ENCODE peak calls at places on chromosomes 1 and 21, in ten cellular contexts. G, B, C, E, T, F, D, U, H and Q are unnamed samples.

GRCh38 chr1:8015036-8015808 is 10.9 kb downstream of the ERRFI1 start:
- DNase-seq in G (no peak), B (peak), C (no peak), E (peak), T (peak), F (no peak), D (no peak), U (peak), H (no peak), Q (peak)

GRCh38 chr1:234613992-234614584 is 4.1 kb upstream of the IRF2BP2 start:
- DNase-seq in G (no peak), B (no peak), C (no peak), E (no peak), T (no peak), F (no peak), D (no peak), U (no peak), H (no peak), Q (no peak)

GRCh38 chr1:90335566-90335965 is 340.7 kb downstream of the ZNF326 start:
- DNase-seq in G (no peak), B (no peak), C (no peak), E (no peak), T (no peak), F (no peak), D (no peak), U (no peak), H (no peak), Q (no peak)

GRCh38 chr1:155254714-155255242 is 505 bp downstream of the ENTREP3 start:
- DNase-seq in G (no peak), B (no peak), C (peak), E (no peak), T (no peak), F (no peak), D (no peak), U (no peak), H (no peak), Q (no peak)

GRCh38 chr1:162389971-162390370 is 8.4 kb downstream of the C1orf226 start:
- DNase-seq in G (no peak), B (no peak), C (no peak), E (no peak), T (no peak), F (no peak), D (no peak), U (no peak), H (no peak), Q (no peak)

GRCh38 chr1:43831866-43832654 is 101.5 kb upstream of the ARTN start:
- DNase-seq in G (no peak), B (peak), C (no peak), E (no peak), T (no peak), F (no peak), D (no peak), U (no peak), H (no peak), Q (no peak)

GRCh38 chr1:108722292-108722691 is 9.6 kb downstream of the FNDC7 start:
- DNase-seq in G (no peak), B (no peak), C (no peak), E (no peak), T (no peak), F (no peak), D (no peak), U (no peak), H (no peak), Q (peak)

GRCh38 chr1:11151854-11152612 is 37.1 kb upstream of the ANGPTL7 start:
- DNase-seq in G (no peak), B (no peak), C (no peak), E (no peak), T (no peak), F (peak), D (no peak), U (peak), H (peak), Q (no peak)

GRCh38 chr21:27380303-27380702 is 413.4 kb upstream of the ADAMTS5 start:
- DNase-seq in G (no peak), B (no peak), C (no peak), E (no peak), T (no peak), F (no peak), D (no peak), U (no peak), H (no peak), Q (no peak)

GRCh38 chr1:117817629-117818028 is 111.8 kb downstream of the GDAP2 start:
- DNase-seq in G (no peak), B (no peak), C (no peak), E (no peak), T (no peak), F (no peak), D (no peak), U (no peak), H (no peak), Q (no peak)

GRCh38 chr1:169680377-169681019 is 30.9 kb downstream of the SELL start:
- DNase-seq in G (no peak), B (no peak), C (no peak), E (no peak), T (no peak), F (no peak), D (no peak), U (no peak), H (no peak), Q (no peak)

GRCh38 chr1:65420590-65421340 is at the start of the genes LEPR and LEPROT:
- DNase-seq in G (no peak), B (no peak), C (no peak), E (no peak), T (peak), F (no peak), D (no peak), U (no peak), H (no peak), Q (peak)

GRCh38 chr1:225597926-225598575 is 54.9 kb downstream of the ENAH start:
- DNase-seq in G (no peak), B (no peak), C (no peak), E (peak), T (peak), F (no peak), D (no peak), U (no peak), H (no peak), Q (no peak)

GRCh38 chr1:179288977-179289376 is 4.6 kb upstream of the SOAT1 start:
- DNase-seq in G (no peak), B (no peak), C (no peak), E (no peak), T (no peak), F (no peak), D (no peak), U (no peak), H (no peak), Q (no peak)

GRCh38 chr1:58864654-58865053 is 80.8 kb upstream of the JUN start:
- DNase-seq in G (no peak), B (no peak), C (no peak), E (no peak), T (peak), F (no peak), D (no peak), U (no peak), H (no peak), Q (no peak)

GRCh38 chr21:19029816-19030215 is 626.2 kb upstream of the TMPRSS15 start:
- DNase-seq in G (no peak), B (no peak), C (no peak), E (no peak), T (no peak), F (no peak), D (no peak), U (no peak), H (no peak), Q (no peak)

GRCh38 chr1:177392336-177392735 is 221.6 kb downstream of the BRINP2 start:
- DNase-seq in G (no peak), B (no peak), C (no peak), E (peak), T (peak), F (no peak), D (no peak), U (no peak), H (no peak), Q (no peak)

GRCh38 chr1:181255270-181255929 is 166.9 kb downstream of the IER5 start:
- DNase-seq in G (no peak), B (no peak), C (no peak), E (peak), T (peak), F (no peak), D (no peak), U (peak), H (peak), Q (no peak)

GRCh38 chr1:7609311-7609994 is 161.6 kb upstream of the VAMP3 start:
- DNase-seq in G (no peak), B (no peak), C (no peak), E (no peak), T (no peak), F (no peak), D (no peak), U (no peak), H (no peak), Q (no peak)

GRCh38 chr1:176195547-176195946 is 11.5 kb downstream of the COP1 start:
- DNase-seq in G (no peak), B (no peak), C (no peak), E (no peak), T (no peak), F (no peak), D (no peak), U (no peak), H (no peak), Q (no peak)

GRCh38 chr1:14486401-14487110 is 111.9 kb upstream of the KAZN start:
- DNase-seq in G (no peak), B (no peak), C (no peak), E (peak), T (peak), F (no peak), D (no peak), U (peak), H (no peak), Q (no peak)

GRCh38 chr1:23838401-23838866 is 13.2 kb upstream of the HMGCL start:
- DNase-seq in G (peak), B (peak), C (peak), E (peak), T (peak), F (peak), D (no peak), U (peak), H (peak), Q (peak)

GRCh38 chr1:177302365-177303044 is 131.7 kb downstream of the BRINP2 start:
- DNase-seq in G (no peak), B (no peak), C (no peak), E (no peak), T (no peak), F (peak), D (no peak), U (no peak), H (peak), Q (no peak)

GRCh38 chr1:100232156-100232555 is 17.5 kb downstream of the DBT start:
- DNase-seq in G (no peak), B (no peak), C (no peak), E (no peak), T (no peak), F (no peak), D (no peak), U (no peak), H (no peak), Q (no peak)

GRCh38 chr1:115829947-115830346 is 11.0 kb downstream of the NHLH2 start:
- DNase-seq in G (no peak), B (no peak), C (no peak), E (no peak), T (no peak), F (no peak), D (no peak), U (no peak), H (no peak), Q (no peak)

GRCh38 chr1:147630447-147630846 is 39.9 kb downstream of the ACP6 start:
- DNase-seq in G (no peak), B (no peak), C (no peak), E (no peak), T (no peak), F (no peak), D (no peak), U (peak), H (no peak), Q (no peak)

GRCh38 chr1:46533179-46533864 is 18.1 kb downstream of the KNCN start:
- DNase-seq in G (no peak), B (peak), C (peak), E (no peak), T (no peak), F (peak), D (no peak), U (no peak), H (peak), Q (no peak)

GRCh38 chr1:92299477-92300125 is 742 bp downstream of the RPAP2 start:
- DNase-seq in G (no peak), B (peak), C (no peak), E (no peak), T (peak), F (no peak), D (no peak), U (no peak), H (no peak), Q (no peak)

GRCh38 chr1:85344256-85344694 is 67.8 kb upstream of the BCL10 start:
- DNase-seq in G (no peak), B (no peak), C (no peak), E (peak), T (peak), F (no peak), D (no peak), U (no peak), H (no peak), Q (peak)

GRCh38 chr1:6587261-6588005 is 7.6 kb downstream of the ZBTB48 start:
- DNase-seq in G (no peak), B (no peak), C (peak), E (peak), T (peak), F (peak), D (peak), U (no peak), H (peak), Q (no peak)

GRCh38 chr1:23908453-23909341 is 4.5 kb downstream of the CNR2 start:
- DNase-seq in G (no peak), B (peak), C (no peak), E (no peak), T (no peak), F (no peak), D (no peak), U (no peak), H (peak), Q (no peak)

GRCh38 chr1:2250721-2251281 is 22.7 kb downstream of the SKI start:
- DNase-seq in G (no peak), B (no peak), C (peak), E (no peak), T (no peak), F (no peak), D (no peak), U (no peak), H (no peak), Q (peak)

GRCh38 chr21:42627527-42628289 is 25.7 kb upstream of the PDE9A start:
- DNase-seq in G (no peak), B (no peak), C (no peak), E (no peak), T (no peak), F (peak), D (no peak), U (no peak), H (peak), Q (no peak)

GRCh38 chr1:30384286-30385245 is 338.8 kb downstream of the MATN1 start:
- DNase-seq in G (no peak), B (no peak), C (no peak), E (no peak), T (no peak), F (no peak), D (no peak), U (no peak), H (no peak), Q (no peak)

GRCh38 chr1:201748331-201748730 is 80.6 kb upstream of the IPO9 start:
- DNase-seq in G (no peak), B (no peak), C (no peak), E (no peak), T (peak), F (no peak), D (no peak), U (peak), H (no peak), Q (no peak)

GRCh38 chr1:78339490-78339889 is 151.3 kb upstream of the PTGFR start:
- DNase-seq in G (no peak), B (no peak), C (no peak), E (peak), T (peak), F (no peak), D (no peak), U (peak), H (no peak), Q (no peak)